ENCODE peak calls at places on chromosomes 5 and 9, in five cellular contexts. F is mesendoderm, L is thoracic aorta, U is aorta, T is stomach. I is an unnamed sample.

GRCh38 chr5:55821731-55822512 is 29.2 kb upstream of the IL31RA start:
- DNase-seq in F (no peak), L (no peak), U (peak; percentile 50), T (peak; percentile 35), I (no peak)

GRCh38 chr5:121273818-121274433 is 577.8 kb upstream of the FTMT start:
- DNase-seq in F (peak; percentile 59), L (no peak), U (no peak), T (no peak), I (no peak)

GRCh38 chr5:122849746-122850145 is 4.3 kb downstream of the SNX24 start:
- DNase-seq in F (peak; percentile 75), L (no peak), U (no peak), T (no peak), I (no peak)

GRCh38 chr5:90834711-90835110 is 276.1 kb downstream of the ADGRV1 start:
- DNase-seq in F (no peak), L (no peak), U (no peak), T (no peak), I (no peak)

GRCh38 chr5:140175367-140176027 is 509 bp downstream of the CYSTM1 start:
- DNase-seq in F (peak; percentile 84), L (peak; percentile 48), U (peak; percentile 90), T (peak; percentile 74), I (peak; percentile 82)

GRCh38 chr9:136942112-136942880 is 2.2 kb downstream of the FBXW5 start:
- DNase-seq in F (no peak), L (no peak), U (peak; percentile 53), T (no peak), I (peak; percentile 65)

GRCh38 chr5:1315018-1315708 is 20.3 kb upstream of the TERT start:
- DNase-seq in F (no peak), L (no peak), U (peak; percentile 12), T (peak; percentile 16), I (peak; percentile 53)

GRCh38 chr9:114014044-114014443 is 64.1 kb downstream of the AMBP start:
- DNase-seq in F (no peak), L (no peak), U (no peak), T (no peak), I (no peak)

GRCh38 chr5:59276886-59277514 is 616.5 kb downstream of the PDE4D start:
- DNase-seq in F (no peak), L (no peak), U (no peak), T (no peak), I (no peak)

GRCh38 chr5:157172408-157172807 is 6.3 kb upstream of the GARIN3 start:
- DNase-seq in F (peak; percentile 2), L (no peak), U (no peak), T (no peak), I (no peak)

GRCh38 chr5:106880656-106881055 is 790.1 kb downstream of the EFNA5 start:
- DNase-seq in F (no peak), L (no peak), U (no peak), T (no peak), I (no peak)

DNA sequence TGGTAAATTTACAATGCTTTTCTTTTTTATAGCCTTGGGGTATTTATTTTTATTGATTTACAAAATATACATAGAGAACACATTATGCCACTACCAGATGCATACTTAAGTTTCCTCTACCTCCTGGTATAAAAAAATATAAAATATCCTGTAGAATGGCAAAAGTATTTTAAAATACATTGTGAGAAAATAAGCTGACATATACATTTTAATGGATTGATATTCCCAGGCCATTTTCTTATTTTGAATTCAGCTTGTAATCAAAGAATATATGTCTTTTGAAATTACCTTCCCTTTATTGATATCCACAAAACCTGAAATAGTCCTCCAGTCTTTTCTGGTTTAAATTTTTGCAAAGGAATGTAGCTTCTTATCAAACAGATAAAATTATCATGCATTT is 923.9 kb downstream of the CDH18 start:
- DNase-seq in F (no peak), L (no peak), U (no peak), T (no peak), I (no peak)
- H3K4me1 ChIP-seq in F (no peaks in the 10 kb centered on the region), L (no peaks in the 10 kb centered on the region), U (no peaks in the 10 kb centered on the region), T (no peaks in the 10 kb centered on the region), I (no peaks in the 10 kb centered on the region)

GRCh38 chr5:53029608-53030007 is 40.5 kb downstream of the ITGA2 start:
- DNase-seq in F (no peak), L (no peak), U (no peak), T (no peak), I (no peak)
- H3K4me1 ChIP-seq in F (no peaks in the 10 kb centered on the region), L (peaks cover 22% of the 10 kb centered on the region), U (no peaks in the 10 kb centered on the region), T (peaks cover 31% of the 10 kb centered on the region), I (peaks cover 16% of the 10 kb centered on the region)

GRCh38 chr9:37992924-37993349 is 76.1 kb downstream of the SHB start:
- DNase-seq in F (no peak), L (no peak), U (peak; percentile 76), T (no peak), I (peak; percentile 46)

GRCh38 chr9:37996812-37997202 is 72.2 kb downstream of the SHB start:
- DNase-seq in F (no peak), L (no peak), U (peak; percentile 24), T (no peak), I (no peak)

GRCh38 chr9:37994639-37995347 is 74.2 kb downstream of the SHB start:
- DNase-seq in F (no peak), L (no peak), U (peak; percentile 91), T (peak; percentile 40), I (peak; percentile 88)

GRCh38 chr9:37996050-37996811 is 72.8 kb downstream of the SHB start:
- DNase-seq in F (no peak), L (no peak), U (peak; percentile 31), T (no peak), I (no peak)

GRCh38 chr9:37995348-37995737 is 73.7 kb downstream of the SHB start:
- DNase-seq in F (no peak), L (no peak), U (no peak), T (no peak), I (peak; percentile 56)
- H3K4me1 ChIP-seq in F (no peaks in the 10 kb centered on the region), L (peaks cover 64% of the 10 kb centered on the region), U (no peaks in the 10 kb centered on the region), T (peaks cover 13% of the 10 kb centered on the region), I (no peaks in the 10 kb centered on the region)

GRCh38 chr5:76133967-76134366 is 50.8 kb downstream of the SV2C start:
- DNase-seq in F (no peak), L (no peak), U (no peak), T (no peak), I (no peak)
- H3K4me1 ChIP-seq in F (no peaks in the 10 kb centered on the region), L (no peaks in the 10 kb centered on the region), U (no peaks in the 10 kb centered on the region), T (no peaks in the 10 kb centered on the region), I (no peaks in the 10 kb centered on the region)

GRCh38 chr5:82332889-82333619 is 54.9 kb upstream of the RPS23 start:
- DNase-seq in F (no peak), L (no peak), U (no peak), T (no peak), I (no peak)
- H3K4me1 ChIP-seq in F (no peaks in the 10 kb centered on the region), L (peaks cover 70% of the 10 kb centered on the region), U (peaks cover 9% of the 10 kb centered on the region), T (no peaks in the 10 kb centered on the region), I (peaks cover 80% of the 10 kb centered on the region)

DNA sequence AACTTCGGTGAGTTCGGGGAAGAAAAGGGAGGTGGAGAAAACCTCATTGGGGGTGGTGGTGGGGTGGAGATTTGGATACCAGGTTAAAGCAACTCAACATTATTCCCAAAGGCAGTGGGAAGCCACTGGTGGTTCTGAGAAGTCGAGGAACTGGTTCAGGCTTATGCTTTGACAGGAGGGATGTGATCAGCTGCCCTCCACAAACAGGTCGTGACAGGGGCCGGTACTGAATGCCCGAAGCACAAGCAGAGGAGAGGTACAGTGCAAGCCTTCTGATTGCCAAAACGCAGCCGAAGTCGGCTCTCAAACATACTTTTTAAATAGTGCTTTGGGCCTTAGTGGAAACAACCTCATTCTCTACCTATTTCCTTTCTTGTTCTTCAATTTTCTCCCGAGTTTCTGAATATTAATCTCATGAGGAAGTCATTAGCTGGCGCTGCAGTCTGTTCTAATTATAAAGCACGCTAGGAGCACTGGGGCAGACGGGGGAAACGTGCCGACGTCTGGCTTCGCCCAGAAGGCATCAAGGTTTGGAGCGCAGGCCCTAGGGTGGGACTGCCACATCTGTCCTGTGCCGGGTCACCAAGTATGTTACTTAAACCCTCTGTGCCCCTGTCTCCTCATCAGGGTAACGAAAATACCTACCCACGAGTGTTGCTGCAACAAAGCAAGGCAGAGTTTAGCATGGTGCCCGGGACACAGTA is 27.3 kb downstream of the SHB start:
- DNase-seq in F (no peak), L (no peak), U (no peak), T (no peak), I (no peak)
- H3K4me1 ChIP-seq in F (peaks cover 18% of the 10 kb centered on the region), L (peaks cover 90% of the 10 kb centered on the region), U (no peaks in the 10 kb centered on the region), T (peaks cover 63% of the 10 kb centered on the region), I (no peaks in the 10 kb centered on the region)

DNA sequence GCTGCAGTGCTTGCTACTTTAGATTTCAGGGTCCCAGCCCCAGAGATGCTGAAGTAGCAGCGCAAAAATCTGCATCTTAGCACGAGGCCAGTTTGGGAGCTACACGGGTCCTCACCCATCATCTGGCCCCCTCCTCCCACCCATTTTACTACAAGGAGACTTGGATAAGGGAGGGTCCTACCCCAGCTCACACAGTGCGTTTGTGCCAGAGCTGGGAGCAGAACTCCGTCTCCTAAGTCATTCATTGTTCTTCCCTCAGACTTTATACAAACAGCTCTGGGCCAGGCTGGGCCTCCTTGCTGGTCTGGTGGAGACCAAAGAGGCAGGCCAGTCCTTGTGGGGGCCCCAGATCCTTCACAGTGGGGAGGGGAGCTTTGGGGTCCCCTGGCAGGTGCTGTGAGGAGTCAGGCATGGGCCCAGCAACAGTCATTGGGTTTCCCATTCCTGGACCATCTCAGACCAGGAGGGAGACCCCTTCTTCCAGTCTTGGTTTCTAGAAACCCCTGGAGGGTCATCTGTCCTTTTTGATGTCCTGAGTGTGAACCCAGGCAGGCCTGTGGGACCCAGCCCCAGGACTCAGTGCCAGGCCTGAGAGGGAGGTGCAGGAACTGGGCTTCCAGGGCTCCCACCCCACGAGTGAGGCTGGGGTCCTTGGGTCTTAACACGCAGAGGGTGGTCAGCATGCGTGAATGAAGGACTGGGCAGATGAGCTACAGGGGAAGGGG is 2.3 kb upstream of the IL17B start:
- DNase-seq in F (no peak), L (no peak), U (no peak), T (no peak), I (no peak)
- H3K4me1 ChIP-seq in F (peaks cover 6% of the 10 kb centered on the region), L (peaks cover 79% of the 10 kb centered on the region), U (peaks cover 1% of the 10 kb centered on the region), T (peaks cover 17% of the 10 kb centered on the region), I (peaks cover 84% of the 10 kb centered on the region)

GRCh38 chr5:14675309-14675708 is 10.8 kb downstream of the OTULIN start:
- DNase-seq in F (no peak), L (no peak), U (no peak), T (no peak), I (no peak)
- H3K4me1 ChIP-seq in F (peaks cover 6% of the 10 kb centered on the region), L (peaks cover 78% of the 10 kb centered on the region), U (peaks cover 12% of the 10 kb centered on the region), T (peaks cover 17% of the 10 kb centered on the region), I (peaks cover 77% of the 10 kb centered on the region)